ENCODE peak calls at places on chromosomes 11 and 22, in five cellular contexts. Z, L, H, B and V are unnamed samples.

GRCh38 chr11:110085255-110085838 is 7.8 kb upstream of the ZC3H12C start:
- DNase-seq in Z (no peak), L (no peak), H (no peak), B (no peak), V (no peak)

GRCh38 chr11:83827940-83828554 is 541.9 kb upstream of the CCDC90B start:
- DNase-seq in Z (no peak), L (no peak), H (no peak), B (peak; percentile 48), V (no peak)

GRCh38 chr11:47399860-47400812 is 8.3 kb upstream of the SLC39A13 start:
- DNase-seq in Z (peak; percentile 62), L (no peak), H (no peak), B (no peak), V (no peak)

GRCh38 chr22:36197601-36198146 is 3.9 kb downstream of the APOL4 start:
- DNase-seq in Z (no peak), L (no peak), H (no peak), B (no peak), V (no peak)

GRCh38 chr11:70191495-70192140 is 11.5 kb upstream of the FADD start:
- DNase-seq in Z (peak; percentile 62), L (peak; percentile 88), H (peak; percentile 59), B (peak; percentile 47), V (no peak)

GRCh38 chr22:24162377-24162927 is 18.8 kb upstream of the SUSD2 start:
- DNase-seq in Z (no peak), L (no peak), H (no peak), B (no peak), V (no peak)

GRCh38 chr11:47161134-47161854 is 15.4 kb downstream of the ARFGAP2 start:
- DNase-seq in Z (peak; percentile 66), L (no peak), H (no peak), B (peak; percentile 39), V (no peak)

GRCh38 chr22:36386900-36387663 is 685 bp downstream of the MYH9 start:
- DNase-seq in Z (peak; percentile 67), L (peak; percentile 84), H (no peak), B (no peak), V (no peak)